ENCODE peak calls at places on chromosomes 7 and 10, in ten cellular contexts. One of them, this sample, is unnamed.
A peak's percentile ranks its signal among the peaks of the same experiment; 100 is the strongest.

GRCh38 chr7:16347461-16348192 is 73.7 kb downstream of the CRPPA start:
- DNase-seq in stromal cell of bone marrow: no peak
- DNase-seq in caudate nucleus: no peak
- DNase-seq in amniotic stem cell: no peak
- DNase-seq in AG09319: no peak
- DNase-seq in posterior cingulate gyrus: no peak
- DNase-seq in RWPE1: no peak
- DNase-seq in activated naive CD4-positive, alpha-beta T cell treated with Interleukin-2 at 50 U/mL for 16 hours: no peak
- DNase-seq in astrocyte of the spinal cord: peak; percentile 40
- DNase-seq in memory B cell: no peak
- DNase-seq in this sample: no peak

GRCh38 chr10:69425513-69426298 is 9.0 kb upstream of the TACR2 start:
- DNase-seq in AG09319: no peak
- DNase-seq in caudate nucleus: no peak
- DNase-seq in memory B cell: no peak
- DNase-seq in amniotic stem cell: no peak
- DNase-seq in stromal cell of bone marrow: no peak
- DNase-seq in RWPE1: no peak
- DNase-seq in astrocyte of the spinal cord: no peak
- DNase-seq in activated naive CD4-positive, alpha-beta T cell treated with Interleukin-2 at 50 U/mL for 16 hours: peak; percentile 23
- DNase-seq in posterior cingulate gyrus: no peak
- DNase-seq in this sample: no peak

GRCh38 chr10:78599122-78599853 is 469.5 kb upstream of the ZMIZ1 start:
- DNase-seq in activated naive CD4-positive, alpha-beta T cell treated with Interleukin-2 at 50 U/mL for 16 hours: no peak
- DNase-seq in AG09319: no peak
- DNase-seq in posterior cingulate gyrus: no peak
- DNase-seq in RWPE1: no peak
- DNase-seq in memory B cell: no peak
- DNase-seq in caudate nucleus: no peak
- DNase-seq in astrocyte of the spinal cord: no peak
- DNase-seq in stromal cell of bone marrow: no peak
- DNase-seq in amniotic stem cell: no peak
- DNase-seq in this sample: no peak

GRCh38 chr7:42227523-42227922 is 9.5 kb downstream of the GLI3 start:
- DNase-seq in stromal cell of bone marrow: no peak
- DNase-seq in astrocyte of the spinal cord: no peak
- DNase-seq in memory B cell: no peak
- DNase-seq in AG09319: no peak
- DNase-seq in amniotic stem cell: no peak
- DNase-seq in activated naive CD4-positive, alpha-beta T cell treated with Interleukin-2 at 50 U/mL for 16 hours: no peak
- DNase-seq in RWPE1: no peak
- DNase-seq in posterior cingulate gyrus: no peak
- DNase-seq in caudate nucleus: no peak
- DNase-seq in this sample: no peak

GRCh38 chr10:4488924-4489323 is 337.1 kb upstream of the AKR1E2 start:
- DNase-seq in amniotic stem cell: no peak
- DNase-seq in memory B cell: no peak
- DNase-seq in caudate nucleus: no peak
- DNase-seq in posterior cingulate gyrus: no peak
- DNase-seq in stromal cell of bone marrow: no peak
- DNase-seq in RWPE1: no peak
- DNase-seq in AG09319: no peak
- DNase-seq in astrocyte of the spinal cord: no peak
- DNase-seq in activated naive CD4-positive, alpha-beta T cell treated with Interleukin-2 at 50 U/mL for 16 hours: no peak
- DNase-seq in this sample: no peak

GRCh38 chr10:75063461-75064230 is 47.8 kb upstream of the SAMD8 start:
- DNase-seq in caudate nucleus: no peak
- DNase-seq in activated naive CD4-positive, alpha-beta T cell treated with Interleukin-2 at 50 U/mL for 16 hours: no peak
- DNase-seq in memory B cell: no peak
- DNase-seq in astrocyte of the spinal cord: no peak
- DNase-seq in RWPE1: no peak
- DNase-seq in posterior cingulate gyrus: no peak
- DNase-seq in amniotic stem cell: no peak
- DNase-seq in AG09319: no peak
- DNase-seq in stromal cell of bone marrow: no peak
- DNase-seq in this sample: no peak

GRCh38 chr7:65247491-65247890 is 126.2 kb upstream of the ZNF92 start:
- DNase-seq in RWPE1: no peak
- DNase-seq in memory B cell: no peak
- DNase-seq in caudate nucleus: no peak
- DNase-seq in astrocyte of the spinal cord: no peak
- DNase-seq in AG09319: no peak
- DNase-seq in posterior cingulate gyrus: no peak
- DNase-seq in amniotic stem cell: no peak
- DNase-seq in stromal cell of bone marrow: no peak
- DNase-seq in activated naive CD4-positive, alpha-beta T cell treated with Interleukin-2 at 50 U/mL for 16 hours: no peak
- DNase-seq in this sample: no peak

GRCh38 chr7:158120313-158120712 is 467.3 kb downstream of the PTPRN2 start:
- DNase-seq in caudate nucleus: no peak
- DNase-seq in memory B cell: no peak
- DNase-seq in astrocyte of the spinal cord: no peak
- DNase-seq in AG09319: no peak
- DNase-seq in amniotic stem cell: no peak
- DNase-seq in activated naive CD4-positive, alpha-beta T cell treated with Interleukin-2 at 50 U/mL for 16 hours: no peak
- DNase-seq in stromal cell of bone marrow: no peak
- DNase-seq in RWPE1: no peak
- DNase-seq in posterior cingulate gyrus: no peak
- DNase-seq in this sample: no peak

GRCh38 chr10:98308602-98309365 is 40.8 kb upstream of the LOXL4 start:
- DNase-seq in AG09319: no peak
- DNase-seq in stromal cell of bone marrow: no peak
- DNase-seq in astrocyte of the spinal cord: no peak
- DNase-seq in posterior cingulate gyrus: no peak
- DNase-seq in caudate nucleus: no peak
- DNase-seq in memory B cell: no peak
- DNase-seq in RWPE1: no peak
- DNase-seq in activated naive CD4-positive, alpha-beta T cell treated with Interleukin-2 at 50 U/mL for 16 hours: no peak
- DNase-seq in amniotic stem cell: no peak
- DNase-seq in this sample: no peak

GRCh38 chr10:17993361-17993760 is 41.6 kb downstream of the SLC39A12 start:
- DNase-seq in astrocyte of the spinal cord: no peak
- DNase-seq in posterior cingulate gyrus: no peak
- DNase-seq in memory B cell: no peak
- DNase-seq in activated naive CD4-positive, alpha-beta T cell treated with Interleukin-2 at 50 U/mL for 16 hours: no peak
- DNase-seq in RWPE1: no peak
- DNase-seq in AG09319: no peak
- DNase-seq in amniotic stem cell: no peak
- DNase-seq in stromal cell of bone marrow: no peak
- DNase-seq in caudate nucleus: no peak
- DNase-seq in this sample: no peak

GRCh38 chr7:65397730-65398142 is 24.1 kb downstream of the ZNF92 start:
- DNase-seq in caudate nucleus: no peak
- DNase-seq in astrocyte of the spinal cord: peak; percentile 66
- DNase-seq in RWPE1: no peak
- DNase-seq in memory B cell: no peak
- DNase-seq in posterior cingulate gyrus: no peak
- DNase-seq in stromal cell of bone marrow: no peak
- DNase-seq in amniotic stem cell: no peak
- DNase-seq in activated naive CD4-positive, alpha-beta T cell treated with Interleukin-2 at 50 U/mL for 16 hours: no peak
- DNase-seq in AG09319: no peak
- DNase-seq in this sample: no peak

GRCh38 chr7:157594306-157594705 is 257.5 kb downstream of the DNAJB6 start:
- DNase-seq in astrocyte of the spinal cord: no peak
- DNase-seq in caudate nucleus: no peak
- DNase-seq in amniotic stem cell: no peak
- DNase-seq in RWPE1: no peak
- DNase-seq in AG09319: no peak
- DNase-seq in memory B cell: no peak
- DNase-seq in activated naive CD4-positive, alpha-beta T cell treated with Interleukin-2 at 50 U/mL for 16 hours: no peak
- DNase-seq in stromal cell of bone marrow: no peak
- DNase-seq in posterior cingulate gyrus: no peak
- DNase-seq in this sample: no peak

GRCh38 chr7:155293721-155294642 is 3.7 kb upstream of the INSIG1 start:
- DNase-seq in amniotic stem cell: no peak
- DNase-seq in caudate nucleus: no peak
- DNase-seq in activated naive CD4-positive, alpha-beta T cell treated with Interleukin-2 at 50 U/mL for 16 hours: no peak
- DNase-seq in posterior cingulate gyrus: no peak
- DNase-seq in AG09319: no peak
- DNase-seq in RWPE1: no peak
- DNase-seq in astrocyte of the spinal cord: no peak
- DNase-seq in stromal cell of bone marrow: no peak
- DNase-seq in memory B cell: no peak
- DNase-seq in this sample: no peak

GRCh38 chr7:41755100-41755499 is 52.2 kb upstream of the INHBA start:
- DNase-seq in amniotic stem cell: no peak
- DNase-seq in posterior cingulate gyrus: no peak
- DNase-seq in RWPE1: no peak
- DNase-seq in AG09319: no peak
- DNase-seq in caudate nucleus: no peak
- DNase-seq in stromal cell of bone marrow: no peak
- DNase-seq in activated naive CD4-positive, alpha-beta T cell treated with Interleukin-2 at 50 U/mL for 16 hours: no peak
- DNase-seq in memory B cell: no peak
- DNase-seq in astrocyte of the spinal cord: peak; percentile 20
- DNase-seq in this sample: no peak

GRCh38 chr7:92255308-92255707 is 9.5 kb downstream of the ANKIB1 start:
- DNase-seq in stromal cell of bone marrow: peak; percentile 93
- DNase-seq in activated naive CD4-positive, alpha-beta T cell treated with Interleukin-2 at 50 U/mL for 16 hours: no peak
- DNase-seq in posterior cingulate gyrus: no peak
- DNase-seq in memory B cell: no peak
- DNase-seq in astrocyte of the spinal cord: peak; percentile 83
- DNase-seq in RWPE1: no peak
- DNase-seq in AG09319: peak; percentile 12
- DNase-seq in amniotic stem cell: no peak
- DNase-seq in caudate nucleus: no peak
- DNase-seq in this sample: no peak

GRCh38 chr7:103347507-103348267 is at the start of gene PSMC2:
- DNase-seq in AG09319: peak; percentile 71
- DNase-seq in stromal cell of bone marrow: peak; percentile 89
- DNase-seq in amniotic stem cell: peak; percentile 67
- DNase-seq in caudate nucleus: peak; percentile 73
- DNase-seq in astrocyte of the spinal cord: peak; percentile 93
- DNase-seq in memory B cell: peak; percentile 81
- DNase-seq in posterior cingulate gyrus: peak; percentile 73
- DNase-seq in RWPE1: peak; percentile 81
- DNase-seq in activated naive CD4-positive, alpha-beta T cell treated with Interleukin-2 at 50 U/mL for 16 hours: peak; percentile 87
- DNase-seq in this sample: peak; percentile 77

GRCh38 chr7:126658684-126659083 is 594.1 kb downstream of the GRM8 start:
- DNase-seq in astrocyte of the spinal cord: no peak
- DNase-seq in RWPE1: no peak
- DNase-seq in caudate nucleus: no peak
- DNase-seq in AG09319: no peak
- DNase-seq in amniotic stem cell: no peak
- DNase-seq in memory B cell: no peak
- DNase-seq in posterior cingulate gyrus: no peak
- DNase-seq in stromal cell of bone marrow: no peak
- DNase-seq in activated naive CD4-positive, alpha-beta T cell treated with Interleukin-2 at 50 U/mL for 16 hours: no peak
- DNase-seq in this sample: no peak

GRCh38 chr10:43078986-43079273 is 2.1 kb downstream of the RET start:
- DNase-seq in RWPE1: peak; percentile 43
- DNase-seq in astrocyte of the spinal cord: no peak
- DNase-seq in caudate nucleus: no peak
- DNase-seq in amniotic stem cell: no peak
- DNase-seq in stromal cell of bone marrow: no peak
- DNase-seq in AG09319: no peak
- DNase-seq in memory B cell: no peak
- DNase-seq in activated naive CD4-positive, alpha-beta T cell treated with Interleukin-2 at 50 U/mL for 16 hours: peak; percentile 9
- DNase-seq in posterior cingulate gyrus: no peak
- DNase-seq in this sample: peak; percentile 69

GRCh38 chr10:26474062-26474461 is 35.9 kb downstream of the APBB1IP start:
- DNase-seq in astrocyte of the spinal cord: no peak
- DNase-seq in memory B cell: no peak
- DNase-seq in amniotic stem cell: peak; percentile 4
- DNase-seq in stromal cell of bone marrow: peak; percentile 71
- DNase-seq in RWPE1: no peak
- DNase-seq in activated naive CD4-positive, alpha-beta T cell treated with Interleukin-2 at 50 U/mL for 16 hours: no peak
- DNase-seq in AG09319: peak; percentile 83
- DNase-seq in caudate nucleus: no peak
- DNase-seq in posterior cingulate gyrus: no peak
- DNase-seq in this sample: no peak

GRCh38 chr7:155510975-155511595 is 35.3 kb downstream of the CNPY1 start:
- DNase-seq in posterior cingulate gyrus: no peak
- DNase-seq in RWPE1: no peak
- DNase-seq in astrocyte of the spinal cord: no peak
- DNase-seq in stromal cell of bone marrow: no peak
- DNase-seq in memory B cell: no peak
- DNase-seq in activated naive CD4-positive, alpha-beta T cell treated with Interleukin-2 at 50 U/mL for 16 hours: no peak
- DNase-seq in AG09319: no peak
- DNase-seq in caudate nucleus: no peak
- DNase-seq in amniotic stem cell: no peak
- DNase-seq in this sample: no peak

GRCh38 chr10:69802424-69803161 is 887 bp downstream of the COL13A1 start:
- DNase-seq in posterior cingulate gyrus: no peak
- DNase-seq in memory B cell: no peak
- DNase-seq in AG09319: no peak
- DNase-seq in amniotic stem cell: peak; percentile 60
- DNase-seq in activated naive CD4-positive, alpha-beta T cell treated with Interleukin-2 at 50 U/mL for 16 hours: no peak
- DNase-seq in stromal cell of bone marrow: no peak
- DNase-seq in RWPE1: peak; percentile 45
- DNase-seq in astrocyte of the spinal cord: peak; percentile 72
- DNase-seq in caudate nucleus: no peak
- DNase-seq in this sample: peak; percentile 48

GRCh38 chr10:73838827-73839226 is 27.4 kb upstream of the NDST2 start:
- DNase-seq in AG09319: no peak
- DNase-seq in posterior cingulate gyrus: no peak
- DNase-seq in stromal cell of bone marrow: no peak
- DNase-seq in caudate nucleus: no peak
- DNase-seq in activated naive CD4-positive, alpha-beta T cell treated with Interleukin-2 at 50 U/mL for 16 hours: no peak
- DNase-seq in RWPE1: peak; percentile 65
- DNase-seq in amniotic stem cell: no peak
- DNase-seq in memory B cell: no peak
- DNase-seq in astrocyte of the spinal cord: no peak
- DNase-seq in this sample: no peak

GRCh38 chr10:119330342-119330741 is 123.0 kb downstream of the GRK5 start:
- DNase-seq in caudate nucleus: no peak
- DNase-seq in amniotic stem cell: no peak
- DNase-seq in AG09319: no peak
- DNase-seq in astrocyte of the spinal cord: no peak
- DNase-seq in memory B cell: no peak
- DNase-seq in activated naive CD4-positive, alpha-beta T cell treated with Interleukin-2 at 50 U/mL for 16 hours: no peak
- DNase-seq in stromal cell of bone marrow: no peak
- DNase-seq in posterior cingulate gyrus: no peak
- DNase-seq in RWPE1: no peak
- DNase-seq in this sample: peak; percentile 43

This sample was measured in D341Med.